ENCODE peak calls at places on chromosome 21, in six cellular contexts. I, Y, D, V, J and L are unnamed samples.

GRCh38 chr21:7953058-7953457 is 2568.3 kb upstream of the TPTE start:
- DNase-seq in D (no peak), J (no peak), V (no peak), Y (no peak), I (no peak), L (no peak)

GRCh38 chr21:34593423-34593822 is 21.5 kb downstream of the RCAN1 start:
- DNase-seq in Y (no peak), J (peak), D (no peak), I (no peak), V (no peak), L (no peak)

GRCh38 chr21:42141643-42142042 is 70.5 kb downstream of the UMODL1 start:
- DNase-seq in I (no peak), V (no peak), D (no peak), Y (no peak), J (no peak), L (no peak)

GRCh38 chr21:42145569-42146250 is 73.2 kb upstream of the ABCG1 start:
- DNase-seq in I (peak), V (peak), Y (peak), D (peak), J (peak), L (peak)

GRCh38 chr21:43766734-43767497 is 9.2 kb downstream of the CSTB start:
- DNase-seq in V (no peak), I (no peak), Y (peak), D (no peak), J (no peak), L (peak)

GRCh38 chr21:46399129-46399528 is 59.6 kb upstream of the DIP2A start:
- DNase-seq in Y (no peak), D (no peak), I (no peak), J (no peak), V (no peak), L (no peak)

GRCh38 chr21:42383331-42383730 is 12.5 kb downstream of the TMPRSS3 start:
- DNase-seq in Y (no peak), D (no peak), J (no peak), I (no peak), V (no peak), L (no peak)

GRCh38 chr21:26632691-26633090 is 59.6 kb upstream of the CYYR1 start:
- DNase-seq in J (no peak), D (no peak), V (no peak), I (no peak), Y (no peak), L (no peak)

GRCh38 chr21:31733521-31734149 is 1.7 kb upstream of the SCAF4 start:
- DNase-seq in Y (no peak), I (no peak), J (no peak), V (no peak), D (no peak), L (no peak)

GRCh38 chr21:42317341-42317741 is 2.1 kb upstream of the TFF3 start:
- DNase-seq in I (no peak), Y (no peak), V (no peak), D (no peak), J (no peak), L (no peak)

GRCh38 chr21:31135536-31136184 is 97.4 kb upstream of the KRTAP19-8 start:
- DNase-seq in V (no peak), D (no peak), I (no peak), Y (no peak), J (no peak), L (no peak)

GRCh38 chr21:35399002-35399401 is 349.9 kb upstream of the RUNX1 start:
- DNase-seq in J (no peak), D (no peak), I (no peak), V (no peak), Y (no peak), L (no peak)

GRCh38 chr21:29343517-29343916 is 44.8 kb downstream of the BACH1 start:
- DNase-seq in D (peak), Y (no peak), V (no peak), I (peak), J (no peak), L (peak)

GRCh38 chr21:19981938-19982337 is 1016.3 kb upstream of the NCAM2 start:
- DNase-seq in D (no peak), Y (no peak), I (no peak), V (no peak), J (no peak), L (peak)
- TF ChIP-seq CTCF in D (no peak), Y (no peak), I (no peak), V (no peak), J (no peak), L (no peak)

DNA sequence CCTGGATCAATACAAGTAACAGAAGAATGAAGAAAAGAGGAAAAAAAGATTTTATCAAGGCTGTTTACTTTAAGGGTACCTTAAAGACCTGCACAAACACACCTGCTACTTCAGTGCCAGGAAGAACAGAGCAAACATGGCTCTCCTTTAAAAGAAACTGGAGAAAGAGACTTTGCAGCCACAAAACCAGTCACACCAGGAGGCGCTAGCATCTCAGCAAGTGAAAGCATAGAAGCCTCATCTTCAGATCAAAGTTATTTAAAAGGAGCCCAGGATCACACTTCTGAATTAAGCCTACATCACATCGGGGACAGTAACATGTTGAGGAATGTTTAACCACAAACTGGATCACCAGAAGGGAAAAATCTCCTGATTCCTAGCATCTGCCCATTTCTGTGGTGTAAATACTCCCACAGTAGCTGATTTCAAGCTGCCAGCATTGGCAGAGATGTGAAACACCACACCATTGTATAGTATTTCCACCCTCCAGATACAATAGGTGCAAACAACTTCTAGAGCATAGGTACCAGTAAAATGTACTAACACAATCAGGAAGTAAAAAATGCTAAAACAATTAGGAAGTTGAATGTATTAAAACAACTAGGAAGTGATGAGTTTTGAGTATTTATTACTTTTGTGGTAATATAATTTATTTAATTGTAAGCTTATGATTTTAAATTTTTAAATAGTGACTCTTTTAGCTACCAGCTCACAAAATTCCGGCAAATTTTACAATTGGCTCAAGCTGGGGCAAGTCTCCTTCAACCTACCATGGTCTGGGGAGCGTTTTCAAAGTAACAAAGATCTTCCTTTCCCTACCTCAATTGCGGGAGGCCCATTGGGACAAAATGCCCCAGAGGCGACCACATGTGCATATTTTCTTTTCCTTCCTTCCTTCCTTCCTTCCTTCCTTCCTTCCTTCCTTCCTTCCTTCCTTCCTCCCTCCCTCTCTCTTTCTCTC is 105.3 kb upstream of the CLDN14 start:
- DNase-seq in J (no peak), Y (no peak), V (no peak), D (no peak), I (no peak), L (peak)
- TF ChIP-seq CTCF in J (no peak), Y (no peak), V (no peak), D (no peak), I (peak), L (peak)

GRCh38 chr21:44800971-44801467 is 601 bp downstream of the UBE2G2 start:
- DNase-seq in Y (no peak), I (no peak), J (no peak), D (peak), V (no peak), L (peak)
- TF ChIP-seq CTCF in Y (no peak), I (peak), J (peak), D (no peak), V (no peak), L (peak)

DNA sequence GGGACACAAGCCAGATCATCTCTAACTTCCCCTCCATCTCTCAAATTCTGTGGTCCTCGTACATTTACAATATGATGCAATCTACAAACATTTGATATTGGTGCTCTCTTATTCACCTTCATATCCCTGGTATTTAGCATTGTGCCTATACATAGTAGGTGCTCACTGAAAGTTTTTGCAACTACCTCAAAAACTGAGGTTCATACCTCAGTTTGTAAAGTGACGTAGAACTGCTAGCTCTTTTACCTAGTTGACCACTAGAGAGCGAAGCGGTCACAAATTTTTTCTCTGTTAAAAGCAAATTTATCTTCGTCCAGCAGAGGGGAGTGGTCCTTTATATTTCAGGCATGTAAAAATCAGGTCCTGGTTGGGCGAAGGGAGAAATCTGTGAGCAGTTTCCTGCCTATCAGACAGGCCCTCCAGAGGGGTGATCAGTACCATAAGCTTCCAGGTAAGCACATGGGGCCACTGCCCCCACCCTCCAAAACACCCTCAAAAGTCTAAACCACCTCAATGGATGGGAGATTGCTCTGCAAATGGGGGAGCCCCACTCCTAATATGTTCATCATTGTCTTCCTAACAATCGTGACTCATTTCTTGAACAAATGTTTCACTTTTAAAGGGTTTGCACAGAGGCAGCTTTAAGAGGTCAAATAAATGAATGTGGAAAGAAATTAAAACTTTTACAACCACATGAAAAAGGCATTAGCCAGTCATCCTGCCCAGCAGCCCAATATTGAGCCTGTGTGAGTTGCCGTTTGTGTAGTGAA is 10.6 kb upstream of the HLCS start:
- DNase-seq in Y (peak), J (peak), D (peak), I (peak), V (peak), L (peak)
- TF ChIP-seq CTCF in Y (peak), J (peak), D (peak), I (peak), V (peak), L (peak)